ENCODE peak calls at places on chromosomes 13 and 19, in five cellular contexts. L is breast epithelium, K is right lobe of liver, J is sigmoid colon, T is tibial artery. P is an unnamed sample.

GRCh38 chr13:57824121-57824520 is 192.6 kb downstream of the PCDH17 start:
- DNase-seq in L (no peak), J (no peak), T (no peak), K (no peak), P (no peak)

GRCh38 chr13:35804901-35805300 is 326.3 kb downstream of the DCLK1 start:
- DNase-seq in L (no peak), K (no peak), J (no peak), T (no peak), P (no peak)

GRCh38 chr13:98909016-98909415 is 68.8 kb downstream of the DOCK9 start:
- DNase-seq in T (no peak), J (no peak), L (no peak), K (no peak), P (no peak)

GRCh38 chr13:24264976-24265375 is 44.4 kb upstream of the C1QTNF9 start:
- DNase-seq in T (no peak), J (no peak), K (no peak), L (no peak), P (no peak)

GRCh38 chr19:35150445-35150844 is 4.1 kb upstream of the FXYD5 start:
- DNase-seq in L (no peak), J (no peak), K (no peak), T (no peak), P (no peak)

GRCh38 chr13:98632971-98633370 is 56.1 kb upstream of the STK24 start:
- DNase-seq in T (no peak), L (no peak), J (no peak), K (no peak), P (no peak)

GRCh38 chr19:31334101-31334848 is 15.0 kb downstream of the TSHZ3 start:
- DNase-seq in L (no peak), T (no peak), J (peak), K (no peak), P (no peak)

GRCh38 chr19:4359627-4360000 is 16.3 kb downstream of the MPND start:
- DNase-seq in T (peak), J (peak), L (no peak), K (no peak), P (no peak)

GRCh38 chr13:25899464-25899863 is 152.4 kb downstream of the SHISA2 start:
- DNase-seq in T (no peak), L (no peak), K (no peak), J (no peak), P (no peak)

GRCh38 chr13:31767175-31767900 is 28.0 kb downstream of the RXFP2 start:
- DNase-seq in L (peak), T (no peak), J (no peak), K (no peak), P (no peak)

GRCh38 chr19:12773571-12773970 is 1.8 kb downstream of the HOOK2 start:
- DNase-seq in K (no peak), L (no peak), T (no peak), J (no peak), P (no peak)

GRCh38 chr13:59834801-59835200 is 328.9 kb downstream of the DIAPH3 start:
- DNase-seq in K (no peak), J (no peak), L (no peak), T (no peak), P (no peak)

GRCh38 chr13:108609353-108609752 is 20.1 kb upstream of the MYO16 start:
- DNase-seq in J (no peak), T (no peak), K (no peak), L (no peak), P (no peak)

GRCh38 chr13:76879876-76880270 is 6.3 kb downstream of the KCTD12 start:
- DNase-seq in K (no peak), T (no peak), J (no peak), L (no peak), P (no peak)

GRCh38 chr19:6006896-6007295 is 29.0 kb upstream of the RANBP3 start:
- DNase-seq in J (no peak), L (no peak), T (no peak), K (no peak), P (no peak)

GRCh38 chr13:23617551-23618014 is 47.4 kb downstream of the TNFRSF19 start:
- DNase-seq in K (no peak), T (no peak), J (no peak), L (no peak), P (no peak)

GRCh38 chr13:67048084-67048792 is 181.9 kb downstream of the PCDH9 start:
- DNase-seq in K (no peak), T (no peak), J (no peak), L (no peak), P (no peak)

GRCh38 chr19:44005968-44006367 is 3.2 kb downstream of the ZNF230 start:
- DNase-seq in K (no peak), T (no peak), L (no peak), J (no peak), P (no peak)

GRCh38 chr13:21181671-21182070 is 5.2 kb downstream of the MRPL57 start:
- DNase-seq in L (no peak), K (no peak), J (no peak), T (no peak), P (no peak)

GRCh38 chr13:39253774-39254173 is 215.5 kb downstream of the NHLRC3 start:
- DNase-seq in K (no peak), T (no peak), J (no peak), L (no peak), P (no peak)

GRCh38 chr19:41023193-41023592 is 32.1 kb downstream of the CYP2B6 start:
- DNase-seq in K (no peak), T (no peak), J (no peak), L (no peak), P (no peak)

GRCh38 chr19:54470991-54471782 is 1.9 kb downstream of the CDC42EP5 start:
- DNase-seq in J (peak), K (no peak), L (no peak), T (peak), P (no peak)

GRCh38 chr13:111448504-111448903 is 128.1 kb downstream of the TEX29 start:
- DNase-seq in T (no peak), J (no peak), L (no peak), K (no peak), P (no peak)

GRCh38 chr13:76619631-76620030 is 266.6 kb downstream of the KCTD12 start:
- DNase-seq in K (no peak), J (no peak), L (no peak), T (no peak), P (no peak)

GRCh38 chr19:54207908-54208783 is 7.5 kb downstream of the RPS9 start:
- DNase-seq in K (peak), J (peak), T (no peak), L (peak), P (no peak)

GRCh38 chr19:51002542-51003311 is 1.3 kb upstream of the KLK8 start:
- DNase-seq in K (no peak), L (peak), J (peak), T (no peak), P (no peak)

GRCh38 chr13:34719060-34719875 is 222.8 kb upstream of the NBEA start:
- DNase-seq in K (no peak), J (no peak), L (no peak), T (no peak), P (no peak)

GRCh38 chr19:46537136-46538097 is 41.8 kb upstream of the PNMA8B start:
- DNase-seq in K (peak), T (peak), J (peak), L (no peak), P (peak)

DNA sequence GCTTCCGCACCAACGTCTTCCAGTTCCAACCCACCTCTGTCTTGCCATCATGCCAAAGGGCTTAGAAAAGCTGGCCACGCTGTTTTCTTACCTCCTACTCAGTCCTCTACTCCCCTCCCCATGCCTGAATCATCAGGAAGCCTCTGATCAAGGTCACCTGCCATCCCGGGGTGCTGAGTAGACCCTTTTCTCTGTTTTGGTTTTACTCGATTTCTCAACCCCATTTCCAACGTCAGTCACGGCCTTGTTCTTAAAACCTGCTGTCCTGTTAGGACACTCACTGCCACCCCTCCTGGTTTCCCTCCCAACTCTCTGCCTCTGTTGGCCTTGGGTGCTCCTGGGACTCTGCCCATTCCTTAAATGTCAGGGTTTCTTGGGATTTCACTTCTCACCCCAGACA is 350.1 kb downstream of the FOXO1 start:
- DNase-seq in J (no peak), T (no peak), L (no peak), K (no peak), P (no peak)
- H3K27ac ChIP-seq in J (no peak), T (no peak), L (no peak), K (no peak), P (no peak)

DNA sequence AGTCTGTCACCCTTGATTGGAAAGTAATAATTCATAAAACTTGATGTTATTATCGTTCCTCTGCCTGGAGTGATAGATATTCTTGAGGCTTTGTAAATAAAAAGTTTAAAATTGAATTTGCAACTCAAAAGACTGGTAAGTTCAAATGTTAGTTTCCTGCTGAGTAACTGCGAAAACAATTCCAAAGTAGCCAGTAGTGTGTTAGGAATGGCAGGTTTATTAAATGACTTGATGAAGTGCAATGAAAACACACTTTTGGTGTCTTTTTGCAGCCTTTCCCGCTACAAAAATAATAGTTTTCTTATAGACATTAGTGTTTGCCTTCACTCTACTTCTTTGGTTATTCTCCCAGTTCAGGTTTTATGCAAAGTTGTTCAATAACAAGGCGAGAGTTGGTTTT is 299.3 kb downstream of the DLEU7 start:
- DNase-seq in K (no peak), T (no peak), L (no peak), J (no peak), P (no peak)
- H3K4me3 ChIP-seq in K (no peak), T (no peak), L (no peak), J (no peak), P (peak)

GRCh38 chr19:29118384-29118783 is 94.6 kb downstream of the UQCRFS1 start:
- DNase-seq in T (peak), K (no peak), J (no peak), L (no peak), P (no peak)

GRCh38 chr19:29120471-29120870 is 92.5 kb downstream of the UQCRFS1 start:
- DNase-seq in K (no peak), T (no peak), L (no peak), J (no peak), P (no peak)

GRCh38 chr19:29119582-29119981 is 93.4 kb downstream of the UQCRFS1 start:
- DNase-seq in J (no peak), L (no peak), K (no peak), T (peak), P (no peak)

GRCh38 chr19:29122185-29122584 is 90.8 kb downstream of the UQCRFS1 start:
- DNase-seq in J (no peak), L (no peak), T (peak), K (no peak), P (no peak)

GRCh38 chr19:29121684-29122083 is 91.3 kb downstream of the UQCRFS1 start:
- DNase-seq in K (no peak), T (peak), L (no peak), J (no peak), P (no peak)
- TF ChIP-seq CTCF in K (peak), T (peak), L (no peak), J (no peak), P (no peak)

GRCh38 chr13:40622761-40623160 is 43.7 kb downstream of the FOXO1 start:
- DNase-seq in T (no peak), K (no peak), L (no peak), J (no peak), P (no peak)

GRCh38 chr13:40619479-40619814 is 47.0 kb downstream of the FOXO1 start:
- DNase-seq in K (no peak), J (no peak), T (no peak), L (no peak), P (no peak)

GRCh38 chr13:40624338-40624737 is 42.1 kb downstream of the FOXO1 start:
- DNase-seq in K (no peak), L (no peak), T (no peak), J (no peak), P (no peak)

GRCh38 chr13:40618581-40619478 is 47.6 kb downstream of the FOXO1 start:
- DNase-seq in L (no peak), T (no peak), J (no peak), K (no peak), P (no peak)

GRCh38 chr13:40622246-40622645 is 44.2 kb downstream of the FOXO1 start:
- DNase-seq in K (no peak), L (no peak), J (no peak), T (no peak), P (no peak)
- H3K27ac ChIP-seq in K (no peak), L (no peak), J (no peak), T (no peak), P (no peak)

GRCh38 chr19:7913652-7914051 is 978 bp upstream of the TGFBR3L start:
- DNase-seq in J (no peak), L (no peak), T (no peak), K (no peak), P (no peak)

GRCh38 chr19:7914099-7914498 is 531 bp upstream of the TGFBR3L start:
- DNase-seq in L (no peak), T (no peak), J (no peak), K (no peak), P (no peak)

GRCh38 chr19:7915250-7916136 is 863 bp downstream of the TGFBR3L start:
- DNase-seq in T (no peak), K (no peak), J (no peak), L (no peak), P (no peak)

GRCh38 chr19:7912697-7913564 is 1.7 kb upstream of the TGFBR3L start:
- DNase-seq in L (no peak), J (no peak), T (no peak), K (no peak), P (no peak)

DNA sequence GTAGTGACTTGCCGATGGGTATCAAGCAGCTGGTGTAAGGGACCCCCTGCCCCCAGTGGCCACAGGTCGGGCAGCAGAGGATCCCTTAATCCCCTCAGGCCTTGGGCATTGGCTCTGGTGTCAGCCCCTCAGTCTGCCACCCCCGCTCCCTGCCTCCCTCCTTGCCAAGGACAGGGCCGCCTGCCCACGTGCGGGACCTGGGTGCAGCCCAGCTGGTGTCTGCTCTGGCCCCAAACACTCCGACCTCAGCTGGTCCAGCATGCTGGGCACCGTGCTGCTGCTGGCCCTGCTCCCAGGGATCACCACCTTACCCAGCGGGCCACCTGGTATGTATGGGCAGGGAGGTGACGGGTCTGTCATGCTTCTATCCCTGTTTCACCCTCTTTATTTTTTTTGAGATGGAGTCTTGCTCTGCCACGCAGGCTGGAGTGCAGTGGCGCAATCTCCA is at the start of gene TGFBR3L:
- DNase-seq in L (no peak), K (peak), J (no peak), T (no peak), P (no peak)
- H3K4me3 ChIP-seq in L (no peak), K (no peak), J (no peak), T (no peak), P (no peak)

GRCh38 chr13:113741101-113741731 is 17.8 kb upstream of the TMEM255B start:
- DNase-seq in T (no peak), K (no peak), L (no peak), J (no peak), P (no peak)

GRCh38 chr13:113740661-113741060 is 18.4 kb upstream of the TMEM255B start:
- DNase-seq in J (no peak), L (no peak), T (no peak), K (no peak), P (no peak)

GRCh38 chr13:113743366-113744195 is 15.4 kb upstream of the TMEM255B start:
- DNase-seq in K (no peak), L (no peak), J (no peak), T (no peak), P (no peak)

GRCh38 chr13:113742445-113743120 is 16.4 kb upstream of the TMEM255B start:
- DNase-seq in L (no peak), T (no peak), K (no peak), J (no peak), P (peak)

DNA sequence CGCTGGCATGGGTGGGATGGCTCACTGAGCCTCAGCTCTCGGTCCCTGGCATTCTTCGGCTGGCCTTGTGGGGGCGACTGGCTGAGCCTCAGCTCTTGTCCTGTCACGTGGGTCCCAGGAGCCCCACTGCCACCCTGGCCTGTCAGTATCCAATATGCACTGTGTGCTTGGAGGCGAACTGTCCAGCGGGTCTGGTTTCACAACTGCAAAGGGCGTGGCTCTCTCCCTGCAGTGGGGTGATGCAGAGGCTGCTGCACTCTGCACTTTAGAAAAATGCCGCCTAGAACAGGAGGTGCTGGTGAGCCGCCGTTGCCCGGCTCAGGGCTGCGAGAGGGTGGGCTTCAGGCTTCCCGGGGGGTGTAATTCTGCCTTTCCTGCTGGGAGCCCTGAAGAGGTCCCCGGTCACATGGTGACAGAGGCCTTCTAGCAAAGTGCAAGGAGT is 17.0 kb upstream of the TMEM255B start:
- DNase-seq in T (no peak), L (no peak), J (no peak), K (peak), P (no peak)
- TF ChIP-seq CTCF in T (no peak), L (no peak), J (no peak), K (no peak), P (no peak)

GRCh38 chr19:11165486-11166030 is 10.0 kb upstream of the SPC24 start:
- DNase-seq in T (no peak), J (peak), L (no peak), K (no peak), P (no peak)
- H3K27ac ChIP-seq in T (peak), J (peak), L (peak), K (peak), P (peak)

P was measured in dorsolateral prefrontal cortex.